ENCODE peak calls at places on chromosomes 7 and 10, in ten cellular contexts. One of them, this sample, is unnamed.

GRCh38 chr10:70756710-70757360 is 28.3 kb downstream of the TBATA start:
- DNase-seq in spleen: peak; percentile 46
- DNase-seq in ovary: no peak
- DNase-seq in gastrocnemius medialis: no peak
- DNase-seq in A549: no peak
- DNase-seq in body of pancreas: no peak
- DNase-seq in endothelial cell of umbilical vein: no peak
- DNase-seq in heart left ventricle: peak; percentile 21
- DNase-seq in transverse colon: no peak
- DNase-seq in IMR-90: peak; percentile 48
- DNase-seq in this sample: no peak

GRCh38 chr7:137903382-137904169 is 56.8 kb upstream of the DGKI start:
- DNase-seq in endothelial cell of umbilical vein: peak; percentile 79
- DNase-seq in body of pancreas: peak; percentile 59
- DNase-seq in gastrocnemius medialis: peak; percentile 44
- DNase-seq in IMR-90: peak; percentile 82
- DNase-seq in heart left ventricle: peak; percentile 46
- DNase-seq in ovary: peak; percentile 54
- DNase-seq in spleen: peak; percentile 78
- DNase-seq in A549: peak; percentile 59
- DNase-seq in transverse colon: peak; percentile 62
- DNase-seq in this sample: no peak

GRCh38 chr10:22372922-22373321 is 27.6 kb downstream of the SPAG6 start:
- DNase-seq in IMR-90: no peak
- DNase-seq in transverse colon: no peak
- DNase-seq in gastrocnemius medialis: no peak
- DNase-seq in ovary: no peak
- DNase-seq in heart left ventricle: no peak
- DNase-seq in A549: no peak
- DNase-seq in body of pancreas: no peak
- DNase-seq in spleen: no peak
- DNase-seq in endothelial cell of umbilical vein: no peak
- DNase-seq in this sample: no peak

GRCh38 chr7:11716185-11716584 is 115.8 kb downstream of the THSD7A start:
- DNase-seq in A549: no peak
- DNase-seq in IMR-90: no peak
- DNase-seq in transverse colon: peak; percentile 8
- DNase-seq in gastrocnemius medialis: no peak
- DNase-seq in body of pancreas: peak; percentile 42
- DNase-seq in heart left ventricle: no peak
- DNase-seq in ovary: no peak
- DNase-seq in endothelial cell of umbilical vein: peak; percentile 98
- DNase-seq in spleen: no peak
- DNase-seq in this sample: no peak

GRCh38 chr7:135300913-135301765 is 67.5 kb downstream of the STRA8 start:
- DNase-seq in transverse colon: no peak
- DNase-seq in heart left ventricle: no peak
- DNase-seq in spleen: no peak
- DNase-seq in endothelial cell of umbilical vein: no peak
- DNase-seq in IMR-90: peak; percentile 23
- DNase-seq in A549: no peak
- DNase-seq in ovary: no peak
- DNase-seq in gastrocnemius medialis: no peak
- DNase-seq in body of pancreas: no peak
- DNase-seq in this sample: no peak

GRCh38 chr7:30863694-30864011 is 48.0 kb upstream of the AQP1 start:
- DNase-seq in body of pancreas: no peak
- DNase-seq in gastrocnemius medialis: no peak
- DNase-seq in heart left ventricle: no peak
- DNase-seq in spleen: no peak
- DNase-seq in IMR-90: peak; percentile 52
- DNase-seq in ovary: no peak
- DNase-seq in endothelial cell of umbilical vein: peak; percentile 72
- DNase-seq in A549: no peak
- DNase-seq in transverse colon: no peak
- DNase-seq in this sample: no peak

GRCh38 chr7:3033581-3033980 is 10.1 kb downstream of the CARD11 start:
- DNase-seq in A549: no peak
- DNase-seq in spleen: no peak
- DNase-seq in body of pancreas: no peak
- DNase-seq in gastrocnemius medialis: no peak
- DNase-seq in IMR-90: no peak
- DNase-seq in ovary: no peak
- DNase-seq in transverse colon: no peak
- DNase-seq in endothelial cell of umbilical vein: no peak
- DNase-seq in heart left ventricle: no peak
- DNase-seq in this sample: no peak

GRCh38 chr10:75405201-75406143 is 3.9 kb upstream of the ZNF503 start:
- DNase-seq in body of pancreas: peak; percentile 77
- DNase-seq in ovary: peak; percentile 64
- DNase-seq in spleen: no peak
- DNase-seq in A549: no peak
- DNase-seq in gastrocnemius medialis: no peak
- DNase-seq in transverse colon: peak; percentile 20
- DNase-seq in heart left ventricle: no peak
- DNase-seq in endothelial cell of umbilical vein: no peak
- DNase-seq in IMR-90: no peak
- DNase-seq in this sample: no peak

GRCh38 chr7:30613366-30614325 is 19.0 kb downstream of the GARS1 start:
- DNase-seq in endothelial cell of umbilical vein: peak; percentile 47
- DNase-seq in A549: no peak
- DNase-seq in body of pancreas: no peak
- DNase-seq in IMR-90: no peak
- DNase-seq in transverse colon: no peak
- DNase-seq in ovary: no peak
- DNase-seq in gastrocnemius medialis: no peak
- DNase-seq in spleen: no peak
- DNase-seq in heart left ventricle: no peak
- DNase-seq in this sample: no peak

GRCh38 chr7:114663502-114663901 is 248.9 kb downstream of the FOXP2 start:
- DNase-seq in body of pancreas: no peak
- DNase-seq in heart left ventricle: no peak
- DNase-seq in transverse colon: peak; percentile 8
- DNase-seq in endothelial cell of umbilical vein: peak; percentile 35
- DNase-seq in IMR-90: peak; percentile 34
- DNase-seq in spleen: no peak
- DNase-seq in gastrocnemius medialis: no peak
- DNase-seq in ovary: no peak
- DNase-seq in A549: no peak
- DNase-seq in this sample: no peak

GRCh38 chr10:112898540-112899395 is 51.3 kb upstream of the TCF7L2 start:
- DNase-seq in IMR-90: peak; percentile 80
- DNase-seq in ovary: no peak
- DNase-seq in A549: peak; percentile 81
- DNase-seq in endothelial cell of umbilical vein: peak; percentile 35
- DNase-seq in transverse colon: peak; percentile 71
- DNase-seq in heart left ventricle: no peak
- DNase-seq in gastrocnemius medialis: no peak
- DNase-seq in spleen: no peak
- DNase-seq in body of pancreas: peak; percentile 36
- DNase-seq in this sample: no peak

DNA sequence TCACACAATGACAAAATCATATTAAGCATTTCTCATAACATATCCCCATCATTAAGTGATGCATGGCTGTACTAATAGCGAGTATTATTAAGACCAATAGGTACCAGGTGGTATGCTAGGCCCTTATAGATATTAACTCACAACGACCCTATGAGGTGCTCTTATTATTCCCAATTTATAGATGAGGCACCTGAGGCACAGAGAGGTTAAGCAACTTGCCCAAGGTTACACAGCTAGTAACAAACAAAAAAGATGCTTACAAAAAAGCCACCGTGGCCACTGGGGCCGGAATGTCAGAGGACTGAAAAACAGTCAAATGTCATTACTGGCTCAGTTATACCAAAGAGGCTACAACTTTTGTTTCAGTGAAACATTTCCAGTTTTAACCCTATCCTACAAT is 96.0 kb downstream of the OR13A1 start:
- DNase-seq in heart left ventricle: no peak
- DNase-seq in transverse colon: no peak
- DNase-seq in gastrocnemius medialis: no peak
- DNase-seq in ovary: no peak
- DNase-seq in endothelial cell of umbilical vein: no peak
- DNase-seq in A549: no peak
- DNase-seq in body of pancreas: no peak
- DNase-seq in spleen: no peak
- DNase-seq in IMR-90: no peak
- DNase-seq in this sample: no peak
- TF ChIP-seq POLR2A in heart left ventricle: no peak
- TF ChIP-seq POLR2A in transverse colon: no peak
- TF ChIP-seq POLR2A in gastrocnemius medialis: no peak
- TF ChIP-seq POLR2A in ovary: no peak
- TF ChIP-seq POLR2A in endothelial cell of umbilical vein: no peak
- TF ChIP-seq POLR2A in A549: no peak
- TF ChIP-seq POLR2A in body of pancreas: no peak
- TF ChIP-seq POLR2A in spleen: no peak
- TF ChIP-seq POLR2A in IMR-90: no peak
- TF ChIP-seq POLR2A in this sample: no peak

GRCh38 chr10:132571565-132572544 is 34.3 kb downstream of the INPP5A start:
- DNase-seq in IMR-90: peak; percentile 87
- DNase-seq in A549: peak; percentile 74
- DNase-seq in heart left ventricle: peak; percentile 87
- DNase-seq in body of pancreas: peak; percentile 59
- DNase-seq in ovary: no peak
- DNase-seq in transverse colon: peak; percentile 72
- DNase-seq in endothelial cell of umbilical vein: peak; percentile 75
- DNase-seq in spleen: no peak
- DNase-seq in gastrocnemius medialis: peak; percentile 73
- DNase-seq in this sample: no peak

GRCh38 chr10:132570265-132570664 is 32.7 kb downstream of the INPP5A start:
- DNase-seq in body of pancreas: no peak
- DNase-seq in ovary: no peak
- DNase-seq in transverse colon: no peak
- DNase-seq in A549: no peak
- DNase-seq in IMR-90: no peak
- DNase-seq in heart left ventricle: no peak
- DNase-seq in spleen: no peak
- DNase-seq in endothelial cell of umbilical vein: no peak
- DNase-seq in gastrocnemius medialis: no peak
- DNase-seq in this sample: no peak

GRCh38 chr10:132574288-132574687 is 36.7 kb downstream of the INPP5A start:
- DNase-seq in ovary: no peak
- DNase-seq in heart left ventricle: no peak
- DNase-seq in endothelial cell of umbilical vein: no peak
- DNase-seq in spleen: no peak
- DNase-seq in A549: no peak
- DNase-seq in IMR-90: no peak
- DNase-seq in gastrocnemius medialis: no peak
- DNase-seq in body of pancreas: no peak
- DNase-seq in transverse colon: no peak
- DNase-seq in this sample: no peak

GRCh38 chr10:132572545-132572937 is 35.0 kb downstream of the INPP5A start:
- DNase-seq in ovary: no peak
- DNase-seq in spleen: no peak
- DNase-seq in IMR-90: peak; percentile 36
- DNase-seq in endothelial cell of umbilical vein: no peak
- DNase-seq in transverse colon: no peak
- DNase-seq in gastrocnemius medialis: no peak
- DNase-seq in body of pancreas: no peak
- DNase-seq in A549: peak; percentile 23
- DNase-seq in heart left ventricle: no peak
- DNase-seq in this sample: no peak

DNA sequence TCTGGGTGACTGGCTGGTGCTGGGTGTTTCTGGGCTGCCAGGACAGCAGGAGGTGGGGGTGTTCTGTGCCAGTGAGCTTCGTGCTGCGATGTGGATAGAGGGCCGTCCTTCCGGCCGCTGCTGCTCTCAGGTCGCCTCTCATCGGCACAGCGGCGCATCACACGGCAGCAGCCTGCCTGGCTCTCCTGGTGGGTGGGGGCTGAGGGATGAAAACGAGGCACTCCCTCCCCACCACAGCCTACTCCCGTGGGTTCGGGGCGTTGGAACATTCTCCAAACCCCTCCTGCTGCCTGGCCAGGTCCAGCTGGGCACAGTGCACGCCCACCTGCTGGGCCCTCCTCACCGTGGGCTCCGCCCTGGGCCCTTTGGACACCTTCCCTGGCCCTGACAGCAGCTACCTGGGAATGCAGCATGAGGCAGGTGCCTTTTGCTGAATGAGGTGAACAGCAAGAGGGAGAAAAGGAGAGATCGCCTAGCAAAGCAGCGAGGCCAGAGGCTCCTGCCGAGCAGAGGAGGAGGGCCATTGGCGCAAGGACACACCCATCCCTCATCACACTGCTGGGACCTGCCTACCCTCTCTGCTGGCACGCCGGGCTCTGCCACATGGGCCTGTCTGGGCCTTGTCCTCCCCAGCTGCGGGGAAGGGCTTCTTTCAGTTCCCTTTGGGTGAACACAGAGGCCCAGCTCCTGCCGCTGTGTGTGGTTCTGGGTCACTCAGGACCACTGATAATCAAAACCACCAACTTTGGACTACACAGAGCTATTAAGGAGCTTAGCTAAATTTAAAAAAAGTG is 33.4 kb downstream of the INPP5A start:
- DNase-seq in heart left ventricle: no peak
- DNase-seq in A549: no peak
- DNase-seq in gastrocnemius medialis: no peak
- DNase-seq in IMR-90: no peak
- DNase-seq in body of pancreas: no peak
- DNase-seq in endothelial cell of umbilical vein: no peak
- DNase-seq in spleen: peak; percentile 93
- DNase-seq in ovary: peak; percentile 20
- DNase-seq in transverse colon: peak; percentile 79
- DNase-seq in this sample: no peak
- TF ChIP-seq POLR2A in heart left ventricle: no peak
- TF ChIP-seq POLR2A in A549: no peak
- TF ChIP-seq POLR2A in gastrocnemius medialis: no peak
- TF ChIP-seq POLR2A in IMR-90: no peak
- TF ChIP-seq POLR2A in body of pancreas: no peak
- TF ChIP-seq POLR2A in endothelial cell of umbilical vein: no peak
- TF ChIP-seq POLR2A in spleen: no peak
- TF ChIP-seq POLR2A in ovary: no peak
- TF ChIP-seq POLR2A in transverse colon: no peak
- TF ChIP-seq POLR2A in this sample: no peak

GRCh38 chr10:67622984-67623383 is 73.0 kb downstream of the CTNNA3 start:
- DNase-seq in gastrocnemius medialis: no peak
- DNase-seq in A549: no peak
- DNase-seq in transverse colon: no peak
- DNase-seq in ovary: no peak
- DNase-seq in IMR-90: no peak
- DNase-seq in heart left ventricle: no peak
- DNase-seq in endothelial cell of umbilical vein: no peak
- DNase-seq in spleen: no peak
- DNase-seq in body of pancreas: no peak
- DNase-seq in this sample: no peak
- TF ChIP-seq POLR2A in gastrocnemius medialis: no peak
- TF ChIP-seq POLR2A in A549: no peak
- TF ChIP-seq POLR2A in transverse colon: no peak
- TF ChIP-seq POLR2A in ovary: no peak
- TF ChIP-seq POLR2A in IMR-90: no peak
- TF ChIP-seq POLR2A in heart left ventricle: no peak
- TF ChIP-seq POLR2A in endothelial cell of umbilical vein: no peak
- TF ChIP-seq POLR2A in spleen: no peak
- TF ChIP-seq POLR2A in body of pancreas: no peak
- TF ChIP-seq POLR2A in this sample: no peak

GRCh38 chr7:4549681-4550080 is 132.4 kb upstream of the FOXK1 start:
- DNase-seq in spleen: no peak
- DNase-seq in transverse colon: no peak
- DNase-seq in ovary: no peak
- DNase-seq in body of pancreas: no peak
- DNase-seq in heart left ventricle: peak; percentile 44
- DNase-seq in A549: no peak
- DNase-seq in gastrocnemius medialis: peak; percentile 10
- DNase-seq in IMR-90: no peak
- DNase-seq in endothelial cell of umbilical vein: no peak
- DNase-seq in this sample: no peak
- TF ChIP-seq POLR2A in spleen: no peak
- TF ChIP-seq POLR2A in transverse colon: no peak
- TF ChIP-seq POLR2A in ovary: no peak
- TF ChIP-seq POLR2A in body of pancreas: no peak
- TF ChIP-seq POLR2A in heart left ventricle: no peak
- TF ChIP-seq POLR2A in A549: no peak
- TF ChIP-seq POLR2A in gastrocnemius medialis: no peak
- TF ChIP-seq POLR2A in IMR-90: no peak
- TF ChIP-seq POLR2A in endothelial cell of umbilical vein: no peak
- TF ChIP-seq POLR2A in this sample: no peak